ENCODE peak calls at places on chromosomes 6 and 20, in eight cellular contexts. V is RWPE1; A is tibial artery; G is naive thymus-derived CD4-positive, alpha-beta T cell; D is IMR-90; B is fibroblast of lung; R is Panc1; M is CD8-positive, alpha-beta T cell. I is an unnamed sample.

GRCh38 chr6:22681761-22682160 is 112.4 kb downstream of the HDGFL1 start:
- DNase-seq in A (no peak), R (no peak), M (no peak), B (no peak), G (no peak), V (no peak), D (no peak), I (no peak)

GRCh38 chr20:60584221-60584620 is 626.0 kb downstream of the CDH26 start:
- DNase-seq in M (no peak), R (no peak), B (no peak), G (no peak), D (no peak), A (no peak), V (no peak), I (no peak)

GRCh38 chr20:17442588-17442987 is 88.6 kb downstream of the BFSP1 start:
- DNase-seq in G (no peak), A (no peak), B (no peak), D (no peak), R (no peak), V (no peak), M (no peak), I (no peak)

GRCh38 chr6:161038229-161039003 is 46.8 kb downstream of the MAP3K4 start:
- DNase-seq in G (no peak), V (peak), A (no peak), R (peak), M (no peak), D (peak), B (peak), I (no peak)

GRCh38 chr6:35727206-35727934 is 9.5 kb upstream of the ARMC12 start:
- DNase-seq in V (peak), G (no peak), M (no peak), A (peak), D (peak), B (peak), R (no peak), I (peak)

GRCh38 chr20:51429144-51429482 is 113.4 kb downstream of the NFATC2 start:
- DNase-seq in R (no peak), G (no peak), A (no peak), D (no peak), M (no peak), V (no peak), B (no peak), I (no peak)

GRCh38 chr6:157548635-157549467 is 167.9 kb downstream of the ZDHHC14 start:
- DNase-seq in G (no peak), B (no peak), D (no peak), R (no peak), A (no peak), M (no peak), V (no peak), I (peak)

GRCh38 chr6:9523462-9523861 is 891.4 kb downstream of the TFAP2A start:
- DNase-seq in G (no peak), D (peak), V (peak), R (no peak), B (peak), M (no peak), A (no peak), I (no peak)

GRCh38 chr6:37982320-37982719 is 162.8 kb downstream of the ZFAND3 start:
- DNase-seq in A (no peak), V (no peak), B (no peak), R (no peak), M (no peak), G (no peak), D (no peak), I (peak)

GRCh38 chr6:118719351-118720124 is 68.1 kb upstream of the CEP85L start:
- DNase-seq in D (no peak), A (no peak), R (no peak), V (no peak), M (no peak), G (peak), B (no peak), I (no peak)

GRCh38 chr20:49006446-49006980 is 39.6 kb upstream of the CSE1L start:
- DNase-seq in A (no peak), G (no peak), M (no peak), V (no peak), R (no peak), D (no peak), B (no peak), I (no peak)

GRCh38 chr6:99282479-99283062 is 66.9 kb downstream of the FAXC start:
- DNase-seq in B (peak), V (peak), M (no peak), D (peak), G (no peak), R (no peak), A (no peak), I (no peak)

GRCh38 chr6:109079981-109080380 is 14.7 kb downstream of the SESN1 start:
- DNase-seq in D (no peak), M (no peak), B (no peak), A (peak), G (no peak), V (no peak), R (no peak), I (no peak)

GRCh38 chr6:142331075-142331551 is 29.3 kb downstream of the ADGRG6 start:
- DNase-seq in B (peak), D (peak), M (no peak), A (no peak), V (no peak), G (peak), R (no peak), I (no peak)

GRCh38 chr6:142784344-142784743 is 160.6 kb downstream of the HIVEP2 start:
- DNase-seq in G (peak), V (no peak), R (no peak), A (no peak), B (peak), M (no peak), D (no peak), I (peak)

GRCh38 chr20:5657190-5657872 is 92.9 kb upstream of the SHLD1 start:
- DNase-seq in R (peak), V (peak), M (no peak), G (no peak), B (peak), D (peak), A (no peak), I (peak)

GRCh38 chr6:138235693-138236092 is 17.4 kb upstream of the PBOV1 start:
- DNase-seq in G (no peak), V (no peak), A (no peak), D (no peak), M (no peak), R (no peak), B (no peak), I (no peak)

GRCh38 chr20:5621305-5621704 is 128.9 kb upstream of the SHLD1 start:
- DNase-seq in M (no peak), G (no peak), A (no peak), R (no peak), V (no peak), D (no peak), B (peak), I (no peak)

GRCh38 chr6:84733889-84734288 is 30.5 kb downstream of the TBX18 start:
- DNase-seq in A (no peak), R (no peak), V (no peak), M (no peak), B (no peak), D (no peak), G (no peak), I (no peak)

GRCh38 chr6:25399885-25400284 is 120.7 kb downstream of the CARMIL1 start:
- DNase-seq in D (no peak), A (no peak), M (no peak), R (no peak), B (no peak), G (no peak), V (no peak), I (no peak)

GRCh38 chr20:44941292-44941691 is 18.9 kb downstream of the TOMM34 start:
- DNase-seq in A (no peak), M (no peak), R (no peak), D (no peak), B (no peak), V (no peak), G (no peak), I (no peak)

GRCh38 chr6:90294989-90295853 is 1.4 kb downstream of the BACH2 start:
- DNase-seq in M (peak), D (peak), G (peak), V (peak), B (peak), R (no peak), A (peak), I (no peak)

GRCh38 chr20:48196486-48196885 is 411.2 kb upstream of the SULF2 start:
- DNase-seq in D (no peak), V (no peak), G (no peak), M (no peak), B (no peak), R (no peak), A (no peak), I (no peak)

GRCh38 chr20:47220161-47220582 is 136.3 kb downstream of the ZMYND8 start:
- DNase-seq in A (no peak), D (no peak), B (no peak), V (peak), R (no peak), M (peak), G (peak), I (peak)

GRCh38 chr6:45480697-45481415 is 103.1 kb upstream of the SUPT3H start:
- DNase-seq in V (no peak), D (no peak), B (no peak), M (no peak), A (no peak), G (no peak), R (no peak), I (no peak)

GRCh38 chr6:18293192-18293904 is 29.0 kb upstream of the DEK start:
- DNase-seq in D (peak), M (no peak), B (peak), A (no peak), R (no peak), V (no peak), G (no peak), I (no peak)

GRCh38 chr6:24902782-24903181 is 33.0 kb downstream of the RIPOR2 start:
- DNase-seq in B (peak), D (peak), V (no peak), R (no peak), G (no peak), M (no peak), A (no peak), I (no peak)

GRCh38 chr6:93496548-93496947 is 77.2 kb upstream of the EPHA7 start:
- DNase-seq in V (no peak), G (no peak), M (no peak), R (no peak), D (no peak), A (no peak), B (no peak), I (no peak)

DNA sequence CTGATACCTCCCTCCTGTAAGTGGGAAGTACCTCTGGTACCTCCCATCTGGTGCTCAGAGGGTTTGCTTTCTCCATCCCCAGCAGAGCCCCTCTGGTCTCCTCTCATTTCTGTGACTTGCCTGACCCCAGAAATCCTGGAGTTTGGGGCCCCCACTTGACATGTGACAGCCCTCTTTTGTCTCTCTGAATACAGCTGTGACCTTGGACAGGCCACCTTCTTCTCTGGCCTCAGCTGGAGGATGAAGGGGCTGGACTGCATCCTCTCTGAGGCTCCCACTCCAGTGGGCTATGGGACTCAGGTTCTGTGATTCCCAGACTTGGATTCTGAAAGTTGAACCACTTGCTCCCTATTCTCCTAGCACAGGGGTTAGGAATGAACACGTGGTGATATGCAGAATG is 9.0 kb downstream of the BPIFB3 start:
- DNase-seq in G (no peak), D (no peak), M (no peak), A (no peak), R (no peak), B (no peak), V (no peak), I (no peak)
- H3K27ac ChIP-seq in G (no peak), D (no peak), M (no peak), A (no peak), R (no peak), B (no peak), V (no peak), I (no peak)

GRCh38 chr6:124964764-124965105 is 2.5 kb downstream of the RNF217 start:
- DNase-seq in G (no peak), V (no peak), R (no peak), B (peak), M (no peak), D (no peak), A (no peak), I (no peak)
- H3K27ac ChIP-seq in G (no peak), V (no peak), R (peak), B (no peak), M (no peak), D (peak), A (peak), I (no peak)

DNA sequence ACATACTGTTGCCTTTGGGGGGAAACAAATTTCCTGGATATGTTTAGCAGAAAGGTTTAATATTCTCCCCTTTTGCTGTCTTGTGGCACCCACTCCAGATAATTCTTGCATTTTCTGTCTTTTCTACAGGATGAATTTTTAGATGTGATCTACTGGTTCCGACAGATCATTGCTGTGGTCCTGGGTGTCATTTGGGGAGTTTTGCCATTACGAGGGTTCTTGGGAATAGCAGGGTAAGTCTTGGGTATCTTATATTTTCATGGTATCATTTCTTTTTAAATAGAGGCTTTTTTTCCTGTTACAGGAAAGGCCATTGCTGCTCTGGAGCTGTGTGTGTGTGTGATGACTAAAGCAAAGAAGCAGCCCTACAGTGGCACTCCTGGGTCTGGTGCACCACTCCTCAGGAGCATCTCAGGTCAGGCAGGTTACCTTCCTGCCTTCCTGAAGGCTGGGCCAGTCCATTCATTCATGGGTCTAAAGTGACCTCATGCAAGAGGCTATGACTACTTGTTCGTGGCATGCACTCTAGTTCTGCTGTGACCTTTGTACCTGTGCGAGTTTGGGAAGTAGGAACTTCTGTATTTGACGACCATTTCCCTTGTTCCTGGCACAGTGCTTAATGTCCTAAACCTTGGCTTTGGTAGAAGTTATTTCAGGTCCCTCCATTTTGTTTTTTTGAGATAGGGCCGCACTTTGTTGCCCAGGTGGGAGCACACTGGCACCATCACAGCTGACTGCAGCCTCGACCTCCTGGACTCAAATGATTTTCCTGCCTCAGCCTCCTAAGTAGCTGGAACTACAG is 2.2 kb downstream of the RAB5IF start:
- DNase-seq in M (no peak), D (no peak), R (no peak), A (no peak), V (peak), G (no peak), B (no peak), I (no peak)
- H3K27ac ChIP-seq in M (no peak), D (no peak), R (no peak), A (no peak), V (peak), G (peak), B (no peak), I (peak)

DNA sequence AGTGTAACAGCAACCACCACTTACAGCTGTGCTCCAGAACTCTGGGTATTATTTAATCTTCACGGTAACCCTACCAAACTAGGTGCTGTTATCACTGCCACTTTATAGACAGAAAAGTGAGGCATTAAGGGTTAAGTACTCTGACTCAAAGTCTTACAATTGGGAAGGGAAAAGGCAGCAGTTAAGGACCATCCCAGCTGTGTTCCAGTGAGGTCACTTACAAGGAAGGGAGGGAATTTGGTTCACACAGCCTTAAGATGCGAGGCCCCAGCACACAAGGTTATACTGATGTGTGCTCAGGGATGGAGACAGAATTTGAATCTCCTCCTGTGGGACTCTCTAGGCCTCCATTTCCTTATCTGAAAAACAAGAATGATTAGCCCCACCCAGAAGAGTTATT is 46.7 kb downstream of the TRERF1 start:
- DNase-seq in G (no peak), B (peak), R (no peak), D (peak), M (no peak), A (no peak), V (no peak), I (no peak)
- H3K27ac ChIP-seq in G (peak), B (peak), R (peak), D (peak), M (no peak), A (no peak), V (peak), I (no peak)

I was measured in HL-60.